ENCODE peak calls at places on chromosomes 6 and 20, in ten cellular contexts. S is activated naive CD4-positive, alpha-beta T cell treated with anti-CD3 and anti-CD28 coated beads, Interleukin-2, amount 10 ng/mL, durations not matched to agents 7 days and 5 days; W is neuronal stem cell; N is stomach; L is EH; B is NCI-H524 treated with DMSO at 0.1 percent for 48 hours; O is body of pancreas; Y is COR-L47; H is iPS DF 19.7; P is activated CD4-positive, CD25-positive, alpha-beta regulatory T cell treated with anti-CD3 and anti-CD28 coated beads, Interleukin-2, amount 50 U/mL, for 72 hours. U is an unnamed sample.

GRCh38 chr20:48750941-48751620 is 76.7 kb downstream of the PREX1 start:
- DNase-seq in S (peak; percentile 68), W (peak; percentile 92), N (peak; percentile 51), L (no peak), B (no peak), O (peak; percentile 25), Y (peak; percentile 90), H (peak; percentile 82), P (no peak), U (peak; percentile 67)

GRCh38 chr6:148335582-148335981 is 7.1 kb upstream of the SASH1 start:
- DNase-seq in S (no peak), W (no peak), N (no peak), L (peak; percentile 78), B (no peak), O (no peak), Y (no peak), H (no peak), P (no peak), U (no peak)

GRCh38 chr20:32779500-32780215 is 17.5 kb downstream of the DNMT3B start:
- DNase-seq in S (no peak), W (peak; percentile 93), N (no peak), L (no peak), B (no peak), O (no peak), Y (no peak), H (no peak), P (no peak), U (no peak)

GRCh38 chr20:10609726-10610125 is 64.1 kb downstream of the JAG1 start:
- DNase-seq in S (no peak), W (no peak), N (no peak), L (peak; percentile 83), B (no peak), O (no peak), Y (no peak), H (no peak), P (no peak), U (no peak)

GRCh38 chr6:23180504-23181293 is 611.3 kb downstream of the HDGFL1 start:
- DNase-seq in S (no peak), W (peak; percentile 64), N (peak; percentile 53), L (peak; percentile 81), B (peak; percentile 98), O (peak; percentile 68), Y (peak; percentile 97), H (no peak), P (no peak), U (no peak)

GRCh38 chr20:21490105-21490504 is 23.8 kb downstream of the NKX2-2 start:
- DNase-seq in S (no peak), W (no peak), N (no peak), L (no peak), B (no peak), O (no peak), Y (no peak), H (no peak), P (no peak), U (no peak)

GRCh38 chr6:143034689-143035334 is 25.9 kb upstream of the AIG1 start:
- DNase-seq in S (peak; percentile 22), W (no peak), N (no peak), L (no peak), B (no peak), O (peak; percentile 11), Y (no peak), H (no peak), P (no peak), U (no peak)

GRCh38 chr6:44035621-44036020 is 91.6 kb downstream of the MRPL14 start:
- DNase-seq in S (no peak), W (no peak), N (no peak), L (peak; percentile 55), B (no peak), O (no peak), Y (no peak), H (no peak), P (no peak), U (no peak)

GRCh38 chr6:132934496-132934895 is 120.1 kb downstream of the RPS12 start:
- DNase-seq in S (no peak), W (no peak), N (no peak), L (no peak), B (no peak), O (no peak), Y (no peak), H (no peak), P (no peak), U (no peak)

GRCh38 chr20:1813101-1813529 is 82.1 kb upstream of the SIRPA start:
- DNase-seq in S (no peak), W (no peak), N (peak; percentile 60), L (peak; percentile 99), B (no peak), O (peak; percentile 58), Y (no peak), H (no peak), P (no peak), U (no peak)

GRCh38 chr6:91613481-91613880 is 1026.6 kb upstream of the MAP3K7 start:
- DNase-seq in S (no peak), W (no peak), N (no peak), L (no peak), B (no peak), O (no peak), Y (no peak), H (no peak), P (no peak), U (no peak)

GRCh38 chr20:35200255-35200654 is 26.2 kb upstream of the MMP24 start:
- DNase-seq in S (no peak), W (no peak), N (no peak), L (peak; percentile 88), B (no peak), O (no peak), Y (no peak), H (no peak), P (no peak), U (no peak)

GRCh38 chr20:7841967-7842301 is 98.3 kb downstream of the HAO1 start:
- DNase-seq in S (no peak), W (no peak), N (no peak), L (peak; percentile 77), B (no peak), O (no peak), Y (no peak), H (no peak), P (no peak), U (no peak)

GRCh38 chr6:36326351-36326995 is 10.2 kb downstream of the BNIP5 start:
- DNase-seq in S (no peak), W (peak; percentile 26), N (no peak), L (peak; percentile 30), B (no peak), O (no peak), Y (peak; percentile 30), H (no peak), P (no peak), U (no peak)

GRCh38 chr20:23419657-23419994 is 1.7 kb downstream of the NAPB start:
- DNase-seq in S (no peak), W (no peak), N (no peak), L (no peak), B (no peak), O (no peak), Y (no peak), H (no peak), P (no peak), U (no peak)

GRCh38 chr6:108575905-108576494 is 15.3 kb downstream of the FOXO3 start:
- DNase-seq in S (no peak), W (no peak), N (no peak), L (no peak), B (no peak), O (no peak), Y (no peak), H (no peak), P (no peak), U (no peak)

GRCh38 chr6:97094376-97094775 is 169.8 kb downstream of the KLHL32 start:
- DNase-seq in S (no peak), W (no peak), N (no peak), L (no peak), B (no peak), O (no peak), Y (no peak), H (no peak), P (no peak), U (no peak)

GRCh38 chr6:28490191-28490890 is 25.3 kb downstream of the GPX6 start:
- DNase-seq in S (no peak), W (no peak), N (no peak), L (no peak), B (no peak), O (no peak), Y (no peak), H (no peak), P (no peak), U (no peak)

GRCh38 chr20:48283470-48284110 is 498.3 kb upstream of the SULF2 start:
- DNase-seq in S (no peak), W (no peak), N (peak; percentile 88), L (peak; percentile 95), B (no peak), O (peak; percentile 66), Y (no peak), H (no peak), P (no peak), U (no peak)

GRCh38 chr6:147058786-147059434 is 145.3 kb upstream of the STXBP5 start:
- DNase-seq in S (no peak), W (no peak), N (no peak), L (no peak), B (no peak), O (no peak), Y (no peak), H (no peak), P (no peak), U (no peak)

GRCh38 chr6:137933696-137934095 is 66.6 kb downstream of the TNFAIP3 start:
- DNase-seq in S (no peak), W (no peak), N (no peak), L (peak; percentile 88), B (no peak), O (peak; percentile 66), Y (no peak), H (no peak), P (no peak), U (no peak)

GRCh38 chr20:1474817-1475603 is 8.4 kb upstream of the NSFL1C start:
- DNase-seq in S (peak; percentile 33), W (no peak), N (no peak), L (no peak), B (no peak), O (no peak), Y (no peak), H (peak; percentile 20), P (no peak), U (no peak)

GRCh38 chr6:140537834-140538680 is 1163.6 kb upstream of the CITED2 start:
- DNase-seq in S (no peak), W (peak; percentile 69), N (no peak), L (peak; percentile 100), B (no peak), O (peak; percentile 19), Y (no peak), H (peak; percentile 45), P (no peak), U (no peak)

GRCh38 chr6:144284753-144285547 is at the start of gene UTRN:
- DNase-seq in S (peak; percentile 61), W (peak; percentile 88), N (peak; percentile 75), L (peak; percentile 88), B (peak; percentile 21), O (peak; percentile 83), Y (no peak), H (no peak), P (peak; percentile 64), U (peak; percentile 67)

GRCh38 chr6:75201901-75202672 is 3.8 kb downstream of the COL12A1 start:
- DNase-seq in S (no peak), W (peak; percentile 41), N (no peak), L (no peak), B (peak; percentile 10), O (peak; percentile 38), Y (peak; percentile 78), H (no peak), P (no peak), U (no peak)

U was measured in immature natural killer cell.